ENCODE peak calls at places on chromosomes 16 and 17, in nine cellular contexts. Y is GM12865; U is amniotic stem cell; D is stomach; R is T-helper 1 cell; H is left cardiac atrium; P is T-helper 22 cell; S is SHP77 treated with DMSO at 0.1 percent for 48 hours; N is effector CD4-positive, alpha-beta T cell. X is an unnamed sample.
A peak's percentile ranks its signal among the peaks of the same experiment; 100 is the strongest.

GRCh38 chr17:80481284-80482057 is 5.1 kb upstream of the NPTX1 start:
- DNase-seq in D (peak; percentile 38), P (no peak), Y (no peak), R (no peak), U (no peak), H (no peak), N (no peak), S (no peak), X (no peak)

GRCh38 chr16:3625911-3626732 is 14.7 kb upstream of the SLX4 start:
- DNase-seq in S (no peak), D (no peak), P (no peak), N (no peak), Y (peak; percentile 70), R (peak; percentile 62), H (no peak), U (no peak), X (peak; percentile 13)

GRCh38 chr17:41483991-41484826 is 3.3 kb upstream of the KRT35 start:
- DNase-seq in U (no peak), H (no peak), P (no peak), Y (no peak), D (no peak), S (no peak), R (no peak), N (no peak), X (no peak)

GRCh38 chr16:27244363-27244755 is 24.2 kb downstream of the NSMCE1 start:
- DNase-seq in U (no peak), R (no peak), D (no peak), Y (no peak), N (no peak), P (no peak), H (no peak), S (no peak), X (no peak)

GRCh38 chr17:50672831-50673551 is 34.7 kb downstream of the ANKRD40 start:
- DNase-seq in R (no peak), N (no peak), Y (no peak), P (no peak), D (no peak), U (no peak), S (no peak), H (peak; percentile 73), X (peak; percentile 42)

GRCh38 chr17:8896641-8897635 is 29.5 kb upstream of the PIK3R6 start:
- DNase-seq in S (no peak), H (no peak), U (no peak), P (no peak), Y (no peak), D (peak; percentile 11), R (no peak), N (no peak), X (no peak)

GRCh38 chr17:19386276-19386863 is 620 bp downstream of the MFAP4 start:
- DNase-seq in D (peak; percentile 51), N (no peak), Y (no peak), R (no peak), U (peak; percentile 32), S (no peak), H (peak; percentile 77), P (no peak), X (peak; percentile 53)

GRCh38 chr17:35616506-35616905 is 29.4 kb downstream of the AP2B1 start:
- DNase-seq in N (no peak), P (no peak), Y (no peak), D (no peak), H (no peak), U (no peak), S (no peak), R (no peak), X (no peak)

GRCh38 chr16:56744996-56745640 is 15.2 kb downstream of the NUP93 start:
- DNase-seq in S (no peak), Y (no peak), P (no peak), R (no peak), N (no peak), H (no peak), U (no peak), D (no peak), X (no peak)

GRCh38 chr17:48539177-48539576 is 5.7 kb downstream of the HOXB2 start:
- DNase-seq in U (no peak), Y (no peak), D (no peak), N (no peak), P (no peak), R (no peak), H (no peak), S (no peak), X (no peak)

GRCh38 chr17:42182927-42183734 is 2.1 kb downstream of the HCRT start:
- DNase-seq in D (no peak), N (no peak), Y (no peak), S (peak; percentile 6), H (no peak), U (no peak), P (no peak), R (no peak), X (no peak)

GRCh38 chr17:2025622-2026309 is 632 bp upstream of the RTN4RL1 start:
- DNase-seq in P (no peak), U (peak; percentile 75), Y (no peak), D (peak; percentile 81), H (peak; percentile 84), R (no peak), S (peak; percentile 39), N (no peak), X (peak; percentile 82)

GRCh38 chr17:74987909-74988711 is 678 bp downstream of the CDR2L start:
- DNase-seq in P (no peak), H (peak; percentile 92), D (peak; percentile 74), R (no peak), U (peak; percentile 63), S (no peak), Y (no peak), N (no peak), X (peak; percentile 64)

GRCh38 chr17:48553837-48554236 is 8.9 kb upstream of the HOXB2 start:
- DNase-seq in U (no peak), N (no peak), Y (no peak), R (no peak), P (no peak), S (no peak), H (no peak), D (no peak), X (no peak)

GRCh38 chr16:55622930-55623561 is 32.7 kb upstream of the SLC6A2 start:
- DNase-seq in S (no peak), N (no peak), U (no peak), P (no peak), R (no peak), H (no peak), Y (no peak), D (no peak), X (peak; percentile 56)

GRCh38 chr16:30937692-30938091 is 11.2 kb upstream of the ORAI3 start:
- DNase-seq in R (no peak), S (no peak), H (no peak), U (no peak), P (no peak), N (no peak), Y (no peak), D (no peak), X (no peak)

GRCh38 chr17:10724546-10725195 is 5.2 kb downstream of the TMEM220 start:
- DNase-seq in R (no peak), P (no peak), D (no peak), Y (no peak), H (no peak), S (no peak), U (no peak), N (no peak), X (no peak)

GRCh38 chr17:60345233-60345632 is 46.7 kb downstream of the USP32 start:
- DNase-seq in U (no peak), H (no peak), S (no peak), P (no peak), D (no peak), R (no peak), Y (no peak), N (no peak), X (no peak)

GRCh38 chr16:69932691-69933392 is 18.3 kb upstream of the CLEC18A start:
- DNase-seq in H (no peak), S (no peak), N (no peak), R (no peak), Y (no peak), U (no peak), D (no peak), P (no peak), X (no peak)

GRCh38 chr17:58991718-58992331 is 114.9 kb downstream of the TRIM37 start:
- DNase-seq in S (no peak), P (no peak), R (peak; percentile 33), U (peak; percentile 47), Y (peak; percentile 30), H (no peak), N (no peak), D (peak; percentile 46), X (peak; percentile 75)

GRCh38 chr17:43987131-43988021 is 17.0 kb upstream of the NAGS start:
- DNase-seq in N (no peak), Y (no peak), R (no peak), P (no peak), S (no peak), U (no peak), H (no peak), D (no peak), X (no peak)

GRCh38 chr16:50494501-50495491 is 53.4 kb upstream of the NKD1 start:
- DNase-seq in U (no peak), S (no peak), N (no peak), P (no peak), Y (no peak), H (no peak), R (no peak), D (peak; percentile 11), X (no peak)

GRCh38 chr17:39617446-39618251 is 9.1 kb upstream of the PPP1R1B start:
- DNase-seq in U (no peak), N (peak; percentile 30), D (peak; percentile 82), R (peak; percentile 41), H (peak; percentile 72), P (peak; percentile 17), Y (peak; percentile 56), S (no peak), X (peak; percentile 64)

X was measured in right lobe of liver.